ENCODE peak calls at places on chromosomes 16 and 17, in nine cellular contexts. A is GM23248; Q is HTR-8/SVneo; J is RPMI7951; W is effector memory CD8-positive, alpha-beta T cell; S is GM03348; L is endothelial cell; K is NCI-H1105 treated with DMSO at 0.1 percent for 48 hours; I is AG09309. B is an unnamed sample.

GRCh38 chr16:66508261-66508913 is 41.5 kb downstream of the TK2 start:
- DNase-seq in I (no peak), A (peak), K (no peak), W (no peak), S (no peak), Q (no peak), J (peak), L (no peak), B (no peak)

GRCh38 chr16:58492735-58493134 is 7.2 kb upstream of the NDRG4 start:
- DNase-seq in I (no peak), W (no peak), J (no peak), L (no peak), K (no peak), A (no peak), S (no peak), Q (no peak), B (no peak)

GRCh38 chr17:8939496-8940334 is 25.8 kb downstream of the PIK3R5 start:
- DNase-seq in I (no peak), A (no peak), K (no peak), S (no peak), J (no peak), L (no peak), Q (no peak), W (no peak), B (no peak)

GRCh38 chr17:50117202-50118040 is 12.5 kb downstream of the SAMD14 start:
- DNase-seq in A (peak), S (peak), J (peak), L (peak), W (peak), I (no peak), Q (no peak), K (peak), B (peak)

GRCh38 chr16:5200123-5200522 is 102.5 kb upstream of the EEF2KMT start:
- DNase-seq in J (no peak), A (no peak), I (no peak), S (no peak), Q (no peak), L (no peak), K (no peak), W (no peak), B (no peak)

GRCh38 chr16:58797137-58797801 is 63.2 kb upstream of the GOT2 start:
- DNase-seq in Q (no peak), J (no peak), W (no peak), S (no peak), K (no peak), A (no peak), L (no peak), I (no peak), B (no peak)

GRCh38 chr17:59829217-59830006 is 63.3 kb downstream of the TUBD1 start:
- DNase-seq in A (peak), K (no peak), S (peak), L (no peak), J (peak), Q (peak), I (peak), W (no peak), B (no peak)

GRCh38 chr16:49528035-49528434 is 154.4 kb downstream of the C16orf78 start:
- DNase-seq in J (peak), K (no peak), S (peak), I (no peak), Q (no peak), W (no peak), A (peak), L (no peak), B (no peak)

GRCh38 chr17:4850236-4850635 is 17.1 kb downstream of the MINK1 start:
- DNase-seq in A (no peak), S (no peak), I (no peak), K (no peak), L (no peak), Q (no peak), J (no peak), W (no peak), B (no peak)

GRCh38 chr16:88347656-88348376 is 34.9 kb upstream of the ZNF469 start:
- DNase-seq in K (no peak), Q (no peak), I (no peak), L (no peak), S (no peak), A (no peak), W (no peak), J (no peak), B (peak)

GRCh38 chr17:78857266-78857665 is 16.7 kb upstream of the USP36 start:
- DNase-seq in A (no peak), L (no peak), I (no peak), W (no peak), J (no peak), Q (no peak), K (no peak), S (no peak), B (no peak)

GRCh38 chr17:32497431-32498205 is 10.8 kb downstream of the CDK5R1 start:
- DNase-seq in J (peak), L (no peak), W (no peak), Q (no peak), S (peak), A (peak), K (no peak), I (no peak), B (no peak)

GRCh38 chr16:11585460-11586374 is 1.0 kb downstream of the LITAF start:
- DNase-seq in J (no peak), W (no peak), K (no peak), S (no peak), A (peak), L (no peak), Q (no peak), I (no peak), B (peak)

GRCh38 chr17:79664925-79665738 is 54.3 kb upstream of the RBFOX3 start:
- DNase-seq in S (no peak), Q (no peak), J (no peak), W (no peak), L (peak), K (no peak), I (no peak), A (peak), B (no peak)

GRCh38 chr16:66131895-66132294 is 234.6 kb upstream of the CDH5 start:
- DNase-seq in A (peak), W (no peak), S (peak), Q (no peak), L (no peak), I (no peak), K (no peak), J (peak), B (no peak)

GRCh38 chr16:10751291-10751697 is 7.7 kb downstream of the NUBP1 start:
- DNase-seq in I (no peak), A (peak), S (no peak), L (no peak), W (no peak), Q (no peak), J (no peak), K (no peak), B (no peak)

GRCh38 chr17:7706631-7707354 is 1.8 kb downstream of the EFNB3 start:
- DNase-seq in W (no peak), J (no peak), S (no peak), L (no peak), K (no peak), I (no peak), A (no peak), Q (no peak), B (no peak)

GRCh38 chr17:31515226-31515759 is 123.8 kb downstream of the RAB11FIP4 start:
- DNase-seq in W (no peak), S (no peak), I (no peak), Q (no peak), J (no peak), A (no peak), L (no peak), K (no peak), B (no peak)

GRCh38 chr16:13146829-13147228 is 245.4 kb downstream of the SHISA9 start:
- DNase-seq in I (no peak), J (no peak), Q (no peak), A (no peak), L (no peak), W (no peak), K (no peak), S (no peak), B (no peak)

GRCh38 chr16:57736419-57737281 is 1.1 kb downstream of the KATNB1 start:
- DNase-seq in J (peak), Q (peak), S (peak), W (peak), L (peak), I (peak), A (peak), K (peak), B (no peak)

GRCh38 chr17:59666235-59666634 is 41.0 kb downstream of the PTRH2 start:
- DNase-seq in L (no peak), W (no peak), J (peak), S (no peak), A (peak), Q (no peak), K (peak), I (no peak), B (no peak)

GRCh38 chr17:70808596-70808995 is 639.3 kb downstream of the KCNJ2 start:
- DNase-seq in J (no peak), I (no peak), S (no peak), Q (no peak), K (no peak), A (no peak), L (no peak), W (no peak), B (no peak)

GRCh38 chr17:47288531-47289116 is 35.0 kb downstream of the ITGB3 start:
- DNase-seq in L (no peak), W (no peak), K (no peak), Q (no peak), S (no peak), J (peak), A (peak), I (no peak), B (no peak)

GRCh38 chr17:65941500-65941899 is 250.4 kb downstream of the CEP112 start:
- DNase-seq in L (no peak), K (no peak), A (peak), I (no peak), W (no peak), S (no peak), Q (no peak), J (no peak), B (no peak)

GRCh38 chr17:44362479-44362963 is 1.1 kb downstream of the FAM171A2 start:
- DNase-seq in K (no peak), A (peak), S (no peak), I (no peak), J (no peak), L (no peak), Q (no peak), W (no peak), B (no peak)

GRCh38 chr16:88329726-88330700 is 52.7 kb upstream of the ZNF469 start:
- DNase-seq in L (no peak), W (no peak), J (peak), I (peak), K (no peak), S (no peak), Q (no peak), A (no peak), B (no peak)

GRCh38 chr17:67376509-67376891 is 581 bp upstream of the PITPNC1 start:
- DNase-seq in S (peak), Q (peak), I (no peak), K (no peak), L (no peak), W (no peak), A (peak), J (peak), B (no peak)

GRCh38 chr16:49342336-49343265 is 31.0 kb upstream of the C16orf78 start:
- DNase-seq in A (no peak), S (no peak), J (no peak), I (no peak), Q (no peak), L (no peak), W (no peak), K (no peak), B (no peak)

GRCh38 chr16:72856797-72857196 is 191.1 kb downstream of the ZFHX3 start:
- DNase-seq in W (no peak), A (peak), J (peak), S (no peak), K (no peak), L (peak), I (no peak), Q (peak), B (no peak)

GRCh38 chr17:43090022-43090421 is 35.1 kb downstream of the BRCA1 start:
- DNase-seq in S (no peak), I (no peak), Q (no peak), L (no peak), A (no peak), K (no peak), W (no peak), J (no peak), B (no peak)

GRCh38 chr16:47927330-47927729 is 228.5 kb downstream of the ABCC12 start:
- DNase-seq in J (peak), I (peak), K (no peak), A (peak), S (no peak), L (no peak), Q (peak), W (no peak), B (no peak)

GRCh38 chr17:42586514-42587230 is 9.1 kb upstream of the PSMC3IP start:
- DNase-seq in S (no peak), L (no peak), W (no peak), J (no peak), I (no peak), A (no peak), Q (no peak), K (no peak), B (no peak)

GRCh38 chr17:5667871-5668270 is 83.6 kb upstream of the NLRP1 start:
- DNase-seq in K (no peak), J (peak), Q (no peak), I (no peak), S (no peak), W (no peak), L (no peak), A (peak), B (no peak)

GRCh38 chr16:1923299-1924034 is 5.3 kb upstream of the HS3ST6 start:
- DNase-seq in J (peak), S (peak), K (no peak), A (peak), L (no peak), I (no peak), W (no peak), Q (peak), B (no peak)

GRCh38 chr16:27633721-27634120 is 83.8 kb downstream of the KATNIP start:
- DNase-seq in I (no peak), W (no peak), J (no peak), S (no peak), A (no peak), Q (no peak), L (no peak), K (no peak), B (no peak)

GRCh38 chr16:12695454-12695853 is 108.2 kb downstream of the CPPED1 start:
- DNase-seq in K (no peak), S (no peak), A (no peak), I (no peak), W (no peak), L (no peak), Q (no peak), J (no peak), B (no peak)

GRCh38 chr17:4939804-4940624 is at the start of the genes RNF167 and SLC25A11:
- DNase-seq in K (peak), W (peak), I (peak), J (peak), S (peak), Q (peak), L (peak), A (peak), B (peak)

GRCh38 chr16:27925612-27926011 is 137.9 kb downstream of the GSG1L start:
- DNase-seq in I (no peak), S (no peak), Q (no peak), J (no peak), A (no peak), L (no peak), W (no peak), K (peak), B (no peak)

GRCh38 chr17:77572851-77573250 is 385.7 kb upstream of the TNRC6C start:
- DNase-seq in K (no peak), W (no peak), J (no peak), S (no peak), Q (no peak), I (no peak), L (no peak), A (no peak), B (no peak)

B was measured in activated B cell treated with CpG ODN at 0.5 μM for 24 hours.